ENCODE peak calls at places on chromosomes 7 and 10, in eight cellular contexts. H is heart right ventricle; P is hypothalamus; Y is sigmoid colon; J is germinal center; O is tibial artery; R is GM23338; D is activated T-cell treated with anti-CD3 and anti-CD28 coated beads, Interleukin-2, amount 50 U/mL, for 72 hours. C is an unnamed sample.

GRCh38 chr7:6579446-6579845 is 2.2 kb downstream of the ZDHHC4 start:
- DNase-seq in P (no peak), D (no peak), R (peak; percentile 70), J (no peak), Y (no peak), O (no peak), H (no peak), C (peak; percentile 47)

GRCh38 chr10:71008150-71008549 is 119.8 kb upstream of the PCBD1 start:
- DNase-seq in Y (no peak), P (no peak), O (no peak), D (no peak), J (no peak), R (no peak), H (no peak), C (no peak)

GRCh38 chr7:20200361-20200760 is 16.8 kb downstream of the MACC1 start:
- DNase-seq in J (peak; percentile 37), D (no peak), Y (no peak), O (no peak), R (no peak), H (no peak), P (no peak), C (no peak)

GRCh38 chr10:31136951-31137885 is 105.6 kb upstream of the ZNF438 start:
- DNase-seq in J (no peak), P (no peak), O (no peak), D (no peak), Y (no peak), H (no peak), R (no peak), C (no peak)

GRCh38 chr10:103967433-103968142 is 648 bp downstream of the SLK start:
- DNase-seq in Y (no peak), D (no peak), J (peak; percentile 64), H (no peak), P (no peak), R (peak; percentile 46), O (no peak), C (no peak)

GRCh38 chr7:100545636-100546128 is 6.7 kb downstream of the AGFG2 start:
- DNase-seq in Y (peak; percentile 88), D (peak; percentile 79), J (no peak), P (no peak), H (no peak), R (peak; percentile 71), O (peak; percentile 89), C (no peak)

GRCh38 chr10:15188629-15189028 is 20.1 kb upstream of the NMT2 start:
- DNase-seq in H (no peak), P (no peak), J (no peak), R (no peak), Y (peak; percentile 27), D (peak; percentile 33), O (no peak), C (no peak)

GRCh38 chr10:37434091-37434490 is 308.7 kb downstream of the ANKRD30A start:
- DNase-seq in O (no peak), R (no peak), H (no peak), P (no peak), J (no peak), Y (no peak), D (no peak), C (no peak)

GRCh38 chr10:67629461-67629971 is 66.5 kb downstream of the CTNNA3 start:
- DNase-seq in J (no peak), H (no peak), D (no peak), R (peak; percentile 24), O (no peak), Y (no peak), P (no peak), C (no peak)

GRCh38 chr10:43138757-43139241 is 554 bp downstream of the CSGALNACT2 start:
- DNase-seq in H (no peak), O (no peak), P (no peak), J (peak; percentile 67), R (peak; percentile 50), D (peak; percentile 77), Y (no peak), C (no peak)

GRCh38 chr10:30816144-30816811 is 186.7 kb upstream of the LYZL2 start:
- DNase-seq in Y (peak; percentile 61), J (no peak), D (no peak), P (no peak), O (peak; percentile 41), H (no peak), R (no peak), C (no peak)

GRCh38 chr10:29627201-29628105 is 7.3 kb downstream of the SVIL start:
- DNase-seq in J (no peak), P (no peak), Y (no peak), D (no peak), R (no peak), O (no peak), H (no peak), C (no peak)

GRCh38 chr10:113450906-113451305 is 101.9 kb upstream of the HABP2 start:
- DNase-seq in O (no peak), P (no peak), J (no peak), D (no peak), R (no peak), Y (no peak), H (no peak), C (no peak)

GRCh38 chr7:31003097-31003496 is 39.3 kb downstream of the GHRHR start:
- DNase-seq in R (no peak), J (no peak), Y (no peak), P (no peak), O (no peak), D (no peak), H (no peak), C (no peak)

GRCh38 chr7:101744588-101744987 is 72.8 kb upstream of the CUX1 start:
- DNase-seq in D (no peak), O (no peak), P (no peak), H (no peak), Y (no peak), R (peak; percentile 44), J (no peak), C (no peak)